ENCODE peak calls at places on chromosome 3, in nine cellular contexts. One of them, this sample, is unnamed.

GRCh38 chr3:47877288-47877687 is 74.3 kb downstream of the DHX30 start:
- DNase-seq in GM12865: no peak
- DNase-seq in NB4: no peak
- DNase-seq in heart right ventricle: no peak
- DNase-seq in BJ: no peak
- DNase-seq in bronchial epithelial cell: peak
- DNase-seq in HFF-Myc: no peak
- DNase-seq in HCT116: no peak
- DNase-seq in fibroblast of lung: no peak
- DNase-seq in this sample: peak

GRCh38 chr3:170410428-170411029 is 8.1 kb upstream of the CLDN11 start:
- DNase-seq in GM12865: peak
- DNase-seq in NB4: peak
- DNase-seq in heart right ventricle: no peak
- DNase-seq in BJ: no peak
- DNase-seq in bronchial epithelial cell: peak
- DNase-seq in HFF-Myc: no peak
- DNase-seq in HCT116: peak
- DNase-seq in fibroblast of lung: peak
- DNase-seq in this sample: no peak

GRCh38 chr3:44805960-44806359 is 44.4 kb downstream of the KIF15 start:
- DNase-seq in GM12865: no peak
- DNase-seq in NB4: no peak
- DNase-seq in heart right ventricle: no peak
- DNase-seq in BJ: no peak
- DNase-seq in bronchial epithelial cell: no peak
- DNase-seq in HFF-Myc: no peak
- DNase-seq in HCT116: no peak
- DNase-seq in fibroblast of lung: no peak
- DNase-seq in this sample: no peak

GRCh38 chr3:53859178-53859577 is 12.8 kb downstream of the IL17RB start:
- DNase-seq in GM12865: no peak
- DNase-seq in NB4: no peak
- DNase-seq in heart right ventricle: no peak
- DNase-seq in BJ: no peak
- DNase-seq in bronchial epithelial cell: no peak
- DNase-seq in HFF-Myc: no peak
- DNase-seq in HCT116: no peak
- DNase-seq in fibroblast of lung: no peak
- DNase-seq in this sample: no peak

GRCh38 chr3:34856577-34856976 is 782.7 kb upstream of the ARPP21 start:
- DNase-seq in GM12865: no peak
- DNase-seq in NB4: no peak
- DNase-seq in heart right ventricle: no peak
- DNase-seq in BJ: no peak
- DNase-seq in bronchial epithelial cell: no peak
- DNase-seq in HFF-Myc: no peak
- DNase-seq in HCT116: no peak
- DNase-seq in fibroblast of lung: no peak
- DNase-seq in this sample: no peak

GRCh38 chr3:175374705-175375104 is 515.6 kb downstream of the NAALADL2 start:
- DNase-seq in GM12865: no peak
- DNase-seq in NB4: no peak
- DNase-seq in heart right ventricle: no peak
- DNase-seq in BJ: no peak
- DNase-seq in bronchial epithelial cell: no peak
- DNase-seq in HFF-Myc: no peak
- DNase-seq in HCT116: no peak
- DNase-seq in fibroblast of lung: no peak
- DNase-seq in this sample: no peak

GRCh38 chr3:24264748-24265158 is 229.9 kb downstream of the THRB start:
- DNase-seq in GM12865: peak
- DNase-seq in NB4: peak
- DNase-seq in heart right ventricle: no peak
- DNase-seq in BJ: no peak
- DNase-seq in bronchial epithelial cell: peak
- DNase-seq in HFF-Myc: no peak
- DNase-seq in HCT116: peak
- DNase-seq in fibroblast of lung: peak
- DNase-seq in this sample: peak

GRCh38 chr3:96467639-96468038 is 346.8 kb upstream of the EPHA6 start:
- DNase-seq in GM12865: no peak
- DNase-seq in NB4: no peak
- DNase-seq in heart right ventricle: no peak
- DNase-seq in BJ: no peak
- DNase-seq in bronchial epithelial cell: no peak
- DNase-seq in HFF-Myc: no peak
- DNase-seq in HCT116: no peak
- DNase-seq in fibroblast of lung: no peak
- DNase-seq in this sample: no peak

GRCh38 chr3:56593455-56594158 is 36.6 kb downstream of the CCDC66 start:
- DNase-seq in GM12865: no peak
- DNase-seq in NB4: no peak
- DNase-seq in heart right ventricle: no peak
- DNase-seq in BJ: no peak
- DNase-seq in bronchial epithelial cell: peak
- DNase-seq in HFF-Myc: no peak
- DNase-seq in HCT116: no peak
- DNase-seq in fibroblast of lung: no peak
- DNase-seq in this sample: no peak

GRCh38 chr3:33718595-33718907 is 497 bp upstream of the CLASP2 start:
- DNase-seq in GM12865: no peak
- DNase-seq in NB4: no peak
- DNase-seq in heart right ventricle: no peak
- DNase-seq in BJ: no peak
- DNase-seq in bronchial epithelial cell: no peak
- DNase-seq in HFF-Myc: no peak
- DNase-seq in HCT116: no peak
- DNase-seq in fibroblast of lung: no peak
- DNase-seq in this sample: no peak

GRCh38 chr3:33716227-33716626 is 1.8 kb downstream of the CLASP2 start:
- DNase-seq in GM12865: no peak
- DNase-seq in NB4: peak
- DNase-seq in heart right ventricle: no peak
- DNase-seq in BJ: no peak
- DNase-seq in bronchial epithelial cell: peak
- DNase-seq in HFF-Myc: no peak
- DNase-seq in HCT116: no peak
- DNase-seq in fibroblast of lung: peak
- DNase-seq in this sample: no peak

GRCh38 chr3:33722186-33722585 is 4.1 kb upstream of the CLASP2 start:
- DNase-seq in GM12865: no peak
- DNase-seq in NB4: no peak
- DNase-seq in heart right ventricle: no peak
- DNase-seq in BJ: no peak
- DNase-seq in bronchial epithelial cell: peak
- DNase-seq in HFF-Myc: no peak
- DNase-seq in HCT116: no peak
- DNase-seq in fibroblast of lung: no peak
- DNase-seq in this sample: no peak

GRCh38 chr3:33717616-33717865 is 513 bp downstream of the CLASP2 start:
- DNase-seq in GM12865: no peak
- DNase-seq in NB4: peak
- DNase-seq in heart right ventricle: peak
- DNase-seq in BJ: no peak
- DNase-seq in bronchial epithelial cell: no peak
- DNase-seq in HFF-Myc: no peak
- DNase-seq in HCT116: peak
- DNase-seq in fibroblast of lung: peak
- DNase-seq in this sample: peak

DNA sequence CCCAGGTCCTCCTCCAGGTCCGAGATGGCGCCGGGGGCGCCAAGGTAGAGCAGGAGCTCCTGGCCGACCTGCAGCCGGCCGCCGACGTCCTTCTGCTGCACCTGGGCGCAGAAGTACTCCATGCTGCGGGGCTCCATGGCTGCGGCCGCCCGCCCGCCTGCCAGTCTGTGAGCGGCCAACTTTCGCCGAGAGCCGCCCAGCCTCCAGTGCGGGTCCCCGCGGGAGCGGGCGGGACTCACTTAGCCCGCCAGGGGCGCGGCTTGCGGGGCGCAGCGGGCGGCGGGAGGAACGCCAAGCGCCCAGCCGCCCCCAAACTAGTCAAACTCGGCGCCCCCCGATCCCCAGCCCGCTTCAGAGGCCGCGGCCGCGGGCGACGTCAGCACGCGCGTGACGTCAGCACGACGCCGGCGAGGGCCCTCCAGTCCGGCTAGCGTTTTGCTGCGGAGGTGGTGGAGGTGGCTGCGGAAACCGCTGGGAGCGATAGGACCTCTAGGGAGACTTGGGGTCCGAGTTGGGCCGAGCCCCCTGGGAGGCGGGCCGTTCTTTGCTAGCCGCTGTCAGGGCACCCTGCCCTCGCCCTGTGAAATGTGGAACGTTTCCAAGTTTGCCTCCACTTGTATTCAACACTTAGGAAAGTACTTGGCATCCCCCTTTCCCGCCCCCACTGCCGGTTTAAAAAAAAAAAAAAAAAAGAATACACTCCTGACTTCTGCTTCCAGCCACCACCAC is at the start of gene CLASP2:
- DNase-seq in GM12865: peak
- DNase-seq in NB4: peak
- DNase-seq in heart right ventricle: peak
- DNase-seq in BJ: no peak
- DNase-seq in bronchial epithelial cell: peak
- DNase-seq in HFF-Myc: peak
- DNase-seq in HCT116: peak
- DNase-seq in fibroblast of lung: peak
- DNase-seq in this sample: peak
- TF ChIP-seq CTCF in GM12865: no peak
- TF ChIP-seq CTCF in NB4: no peak
- TF ChIP-seq CTCF in heart right ventricle: no peak
- TF ChIP-seq CTCF in BJ: no peak
- TF ChIP-seq CTCF in bronchial epithelial cell: no peak
- TF ChIP-seq CTCF in HFF-Myc: no peak
- TF ChIP-seq CTCF in HCT116: no peak
- TF ChIP-seq CTCF in fibroblast of lung: no peak
- TF ChIP-seq CTCF in this sample: no peak

GRCh38 chr3:75341324-75342067 is 322.6 kb upstream of the FRG2C start:
- DNase-seq in GM12865: peak
- DNase-seq in NB4: peak
- DNase-seq in heart right ventricle: no peak
- DNase-seq in BJ: no peak
- DNase-seq in bronchial epithelial cell: no peak
- DNase-seq in HFF-Myc: no peak
- DNase-seq in HCT116: no peak
- DNase-seq in fibroblast of lung: no peak
- DNase-seq in this sample: no peak
- H3K4me3 ChIP-seq in GM12865: no peak
- H3K4me3 ChIP-seq in NB4: no peak
- H3K4me3 ChIP-seq in heart right ventricle: no peak
- H3K4me3 ChIP-seq in BJ: no peak
- H3K4me3 ChIP-seq in bronchial epithelial cell: no peak
- H3K4me3 ChIP-seq in HFF-Myc: no peak
- H3K4me3 ChIP-seq in HCT116: no peak
- H3K4me3 ChIP-seq in fibroblast of lung: no peak
- H3K4me3 ChIP-seq in this sample: no peak

DNA sequence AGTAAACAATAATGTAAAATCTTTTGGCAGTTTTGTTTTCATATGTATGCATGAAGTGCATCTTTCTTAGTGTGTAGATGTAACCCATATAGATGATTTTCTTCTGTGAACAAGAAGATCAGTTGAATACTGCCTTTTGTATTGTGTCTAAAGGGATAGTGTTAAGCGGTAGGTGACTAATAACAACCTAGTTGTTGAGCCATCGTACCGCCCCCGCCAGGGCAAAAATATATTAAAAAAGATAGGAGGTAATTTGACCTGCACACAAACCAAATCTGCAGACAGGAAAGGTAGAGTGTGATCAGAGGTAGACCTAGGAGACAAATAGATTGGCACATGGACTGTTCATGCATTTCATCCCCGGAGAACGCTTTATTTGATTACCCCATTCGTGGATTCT is 3.3 kb upstream of the GMNC start:
- DNase-seq in GM12865: no peak
- DNase-seq in NB4: no peak
- DNase-seq in heart right ventricle: no peak
- DNase-seq in BJ: no peak
- DNase-seq in bronchial epithelial cell: peak
- DNase-seq in HFF-Myc: no peak
- DNase-seq in HCT116: no peak
- DNase-seq in fibroblast of lung: no peak
- DNase-seq in this sample: no peak
- TF ChIP-seq CTCF in GM12865: no peak
- TF ChIP-seq CTCF in NB4: no peak
- TF ChIP-seq CTCF in heart right ventricle: no peak
- TF ChIP-seq CTCF in BJ: no peak
- TF ChIP-seq CTCF in bronchial epithelial cell: no peak
- TF ChIP-seq CTCF in HFF-Myc: no peak
- TF ChIP-seq CTCF in HCT116: peak
- TF ChIP-seq CTCF in fibroblast of lung: no peak
- TF ChIP-seq CTCF in this sample: no peak

GRCh38 chr3:16885948-16886683 is 1.4 kb downstream of the PLCL2 start:
- DNase-seq in GM12865: no peak
- DNase-seq in NB4: peak
- DNase-seq in heart right ventricle: no peak
- DNase-seq in BJ: no peak
- DNase-seq in bronchial epithelial cell: peak
- DNase-seq in HFF-Myc: no peak
- DNase-seq in HCT116: no peak
- DNase-seq in fibroblast of lung: peak
- DNase-seq in this sample: no peak

GRCh38 chr3:16885588-16885903 is 791 bp downstream of the PLCL2 start:
- DNase-seq in GM12865: peak
- DNase-seq in NB4: no peak
- DNase-seq in heart right ventricle: no peak
- DNase-seq in BJ: no peak
- DNase-seq in bronchial epithelial cell: peak
- DNase-seq in HFF-Myc: no peak
- DNase-seq in HCT116: no peak
- DNase-seq in fibroblast of lung: peak
- DNase-seq in this sample: no peak

GRCh38 chr3:16884748-16885587 is at the start of gene PLCL2:
- DNase-seq in GM12865: peak
- DNase-seq in NB4: peak
- DNase-seq in heart right ventricle: no peak
- DNase-seq in BJ: no peak
- DNase-seq in bronchial epithelial cell: peak
- DNase-seq in HFF-Myc: no peak
- DNase-seq in HCT116: no peak
- DNase-seq in fibroblast of lung: peak
- DNase-seq in this sample: no peak

GRCh38 chr3:16888785-16889607 is 4.2 kb downstream of the PLCL2 start:
- DNase-seq in GM12865: peak
- DNase-seq in NB4: no peak
- DNase-seq in heart right ventricle: no peak
- DNase-seq in BJ: no peak
- DNase-seq in bronchial epithelial cell: no peak
- DNase-seq in HFF-Myc: no peak
- DNase-seq in HCT116: no peak
- DNase-seq in fibroblast of lung: no peak
- DNase-seq in this sample: no peak

DNA sequence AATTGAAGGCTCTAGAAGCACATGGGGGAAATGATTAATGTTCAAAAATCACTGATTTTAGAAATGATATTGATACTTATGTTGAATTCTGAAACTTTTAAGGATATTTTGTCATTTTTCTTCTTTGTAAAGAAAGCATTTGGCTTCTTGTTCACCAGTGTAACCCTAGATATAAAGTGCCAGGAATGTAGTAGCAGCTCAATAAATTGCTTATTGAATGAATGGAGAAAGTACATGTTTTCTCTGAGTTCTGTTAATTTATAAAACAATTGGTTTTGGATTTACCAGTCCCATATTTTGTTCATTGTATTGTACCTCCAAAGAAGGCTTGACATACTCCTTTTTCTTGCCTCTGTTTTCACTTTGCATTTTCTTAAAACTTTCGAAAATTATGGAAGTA is 2.4 kb downstream of the PLCL2 start:
- DNase-seq in GM12865: no peak
- DNase-seq in NB4: no peak
- DNase-seq in heart right ventricle: no peak
- DNase-seq in BJ: no peak
- DNase-seq in bronchial epithelial cell: no peak
- DNase-seq in HFF-Myc: no peak
- DNase-seq in HCT116: no peak
- DNase-seq in fibroblast of lung: no peak
- DNase-seq in this sample: no peak
- H3K4me3 ChIP-seq in GM12865: peak
- H3K4me3 ChIP-seq in NB4: no peak
- H3K4me3 ChIP-seq in heart right ventricle: peak
- H3K4me3 ChIP-seq in BJ: no peak
- H3K4me3 ChIP-seq in bronchial epithelial cell: no peak
- H3K4me3 ChIP-seq in HFF-Myc: no peak
- H3K4me3 ChIP-seq in HCT116: no peak
- H3K4me3 ChIP-seq in fibroblast of lung: no peak
- H3K4me3 ChIP-seq in this sample: no peak

This sample was measured in astrocyte of the cerebellum.